ENCODE peak calls at places on chromosomes 2 and 18, in eight cellular contexts. V is naive thymus-derived CD8-positive, alpha-beta T cell; M is stimulated activated CD4-positive, alpha-beta T cell treated with anti-CD3 and anti-CD28 coated beads, Interleukin-2, amount 100 ng/mL, for 24 hours; Z is amniotic epithelial cell; R is DMS153; N is posterior vena cava; S is SHP77 treated with DMSO at 0.1 percent for 48 hours; D is H4. J is an unnamed sample.

GRCh38 chr2:234606906-234607305 is 110.0 kb upstream of the ARL4C start:
- DNase-seq in D (no peak), Z (peak), R (no peak), M (no peak), S (no peak), V (no peak), N (no peak), J (no peak)

GRCh38 chr2:20148841-20149702 is 75.9 kb downstream of the SDC1 start:
- DNase-seq in M (no peak), R (no peak), D (peak), S (no peak), N (no peak), Z (peak), V (no peak), J (peak)

GRCh38 chr2:236352761-236353593 is 88.8 kb upstream of the ASB18 start:
- DNase-seq in R (no peak), S (no peak), N (no peak), V (peak), M (peak), Z (peak), D (no peak), J (peak)

GRCh38 chr2:106028192-106028591 is 165.9 kb downstream of the UXS1 start:
- DNase-seq in Z (no peak), R (no peak), D (no peak), V (no peak), M (no peak), S (no peak), N (no peak), J (no peak)

GRCh38 chr2:180110469-180110868 is 103.4 kb upstream of the CWC22 start:
- DNase-seq in V (no peak), D (no peak), Z (no peak), N (no peak), M (no peak), R (no peak), S (no peak), J (no peak)

GRCh38 chr2:43074052-43074451 is 152.4 kb downstream of the ZFP36L2 start:
- DNase-seq in Z (no peak), R (no peak), V (no peak), D (no peak), M (no peak), S (no peak), N (no peak), J (no peak)

GRCh38 chr2:215982465-215982875 is 30.9 kb downstream of the MREG start:
- DNase-seq in N (no peak), M (peak), R (peak), S (peak), D (no peak), Z (peak), V (no peak), J (peak)

GRCh38 chr2:1837022-1837421 is 92.7 kb upstream of the PXDN start:
- DNase-seq in Z (peak), S (no peak), M (no peak), V (no peak), R (peak), D (no peak), N (peak), J (no peak)

GRCh38 chr18:44733069-44733753 is 52.5 kb downstream of the SETBP1 start:
- DNase-seq in D (peak), S (no peak), N (no peak), Z (peak), V (no peak), R (no peak), M (peak), J (peak)

J was measured in astrocyte of the spinal cord.